ENCODE peak calls at places on chromosomes 13 and 19, in ten cellular contexts. Z is stomach, S is SK-N-SH, T is prostate gland, H is sigmoid colon, G is GM23338, E is HepG2, R is breast epithelium, X is upper lobe of left lung, C is transverse colon. L is an unnamed sample.

GRCh38 chr19:50565984-50566903 is 2.0 kb downstream of the LRRC4B start:
- DNase-seq in Z (no peak), S (no peak), T (no peak), H (no peak), G (peak; percentile 85), E (no peak), R (no peak), X (peak; percentile 53), C (no peak), L (no peak)

GRCh38 chr19:47330466-47330869 is 1.5 kb upstream of the C5AR2 start:
- DNase-seq in Z (no peak), S (no peak), T (no peak), H (no peak), G (no peak), E (no peak), R (no peak), X (no peak), C (no peak), L (no peak)

GRCh38 chr19:1936916-1937610 is 3.9 kb upstream of the CSNK1G2 start:
- DNase-seq in Z (no peak), S (no peak), T (no peak), H (no peak), G (no peak), E (no peak), R (no peak), X (peak; percentile 81), C (no peak), L (no peak)

GRCh38 chr19:45404557-45405434 is at the start of gene PPP1R13L:
- DNase-seq in Z (peak; percentile 92), S (peak; percentile 92), T (peak; percentile 96), H (peak; percentile 92), G (peak; percentile 97), E (peak; percentile 76), R (peak; percentile 96), X (peak; percentile 92), C (peak; percentile 94), L (no peak)

GRCh38 chr13:84031120-84031519 is 148.8 kb upstream of the SLITRK1 start:
- DNase-seq in Z (no peak), S (no peak), T (no peak), H (no peak), G (no peak), E (no peak), R (no peak), X (no peak), C (no peak), L (no peak)

GRCh38 chr19:17405250-17406038 is at the start of gene BST2:
- DNase-seq in Z (peak; percentile 64), S (peak; percentile 39), T (peak; percentile 40), H (peak; percentile 87), G (peak; percentile 78), E (peak; percentile 93), R (peak; percentile 64), X (peak; percentile 56), C (peak; percentile 51), L (no peak)

GRCh38 chr13:77026255-77026782 is 640 bp downstream of the FBXL3 start:
- DNase-seq in Z (peak; percentile 89), S (peak; percentile 83), T (peak; percentile 83), H (peak; percentile 90), G (peak; percentile 63), E (peak; percentile 63), R (peak; percentile 69), X (peak; percentile 95), C (peak; percentile 94), L (peak; percentile 94)

GRCh38 chr13:42760949-42761348 is 20.4 kb upstream of the FAM216B start:
- DNase-seq in Z (no peak), S (no peak), T (no peak), H (no peak), G (no peak), E (no peak), R (no peak), X (no peak), C (no peak), L (no peak)

GRCh38 chr19:55586976-55587668 is 6.5 kb upstream of the ZNF579 start:
- DNase-seq in Z (peak; percentile 99), S (peak; percentile 97), T (peak; percentile 93), H (peak; percentile 96), G (peak; percentile 98), E (peak; percentile 93), R (peak; percentile 95), X (peak; percentile 99), C (peak; percentile 96), L (peak; percentile 96)

DNA sequence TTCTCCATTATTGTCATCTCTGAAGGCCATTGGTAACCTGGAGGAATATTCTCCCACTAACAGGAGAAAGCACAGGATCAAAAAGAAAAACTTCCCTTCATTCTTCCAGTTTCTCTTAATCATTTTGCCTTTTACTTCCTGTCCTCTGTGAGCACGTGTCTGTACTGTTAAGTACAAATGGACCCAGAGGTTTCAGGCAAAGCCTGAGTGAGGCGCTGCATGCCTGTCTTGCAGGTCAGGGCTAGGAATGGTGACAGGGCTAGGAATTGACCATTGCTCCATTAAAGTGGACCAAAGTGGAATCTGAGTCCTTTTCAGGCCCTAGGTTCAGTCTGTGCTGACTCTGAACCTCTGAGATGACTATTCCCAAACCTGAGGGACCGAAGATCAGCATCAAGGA is 326.7 kb downstream of the SHISA2 start:
- DNase-seq in Z (no peak), S (no peak), T (no peak), H (no peak), G (no peak), E (no peak), R (no peak), X (no peak), C (no peak), L (no peak)
- H3K27ac ChIP-seq in Z (no peak overlapping the region), S (no peak overlapping the region), T (no peak overlapping the region), H (no peak overlapping the region), G (no peak overlapping the region), E (no peak overlapping the region), R (no peak overlapping the region), X (no peak overlapping the region), C (no peak overlapping the region), L (no peak overlapping the region)

GRCh38 chr19:57552432-57552831 is 7.2 kb downstream of the ZNF550 start:
- DNase-seq in Z (no peak), S (no peak), T (no peak), H (no peak), G (peak; percentile 21), E (no peak), R (no peak), X (no peak), C (no peak), L (no peak)
- TF ChIP-seq POLR2AphosphoS5 in Z (no peak), S (no peak), T (no peak), H (no peak), G (no peak), E (no peak), R (no peak), X (no peak), C (no peak), L (no peak)

GRCh38 chr19:15253076-15253475 is 20.8 kb upstream of the EPHX3 start:
- DNase-seq in Z (no peak), S (no peak), T (no peak), H (no peak), G (no peak), E (no peak), R (no peak), X (no peak), C (no peak), L (no peak)
- H3K27ac ChIP-seq in Z (peak overlapping the region; percentile 87), S (peak overlapping the region; percentile 97), T (peak overlapping the region; percentile 73), H (peak overlapping the region; percentile 86), G (no peak overlapping the region), E (no peak overlapping the region), R (no peak overlapping the region), X (peak overlapping the region; percentile 90), C (peak overlapping the region; percentile 82), L (peak overlapping the region; percentile 83)

GRCh38 chr19:38849147-38849745 is 540 bp downstream of the HNRNPL start:
- DNase-seq in Z (peak; percentile 97), S (peak; percentile 97), T (peak; percentile 93), H (peak; percentile 99), G (peak; percentile 94), E (peak; percentile 88), R (peak; percentile 93), X (peak; percentile 100), C (peak; percentile 98), L (peak; percentile 99)
- TF ChIP-seq POLR2AphosphoS5 in Z (peak; percentile 75), S (no peak), T (peak; percentile 85), H (peak; percentile 73), G (no peak), E (peak; percentile 51), R (no peak), X (no peak), C (peak; percentile 25), L (peak; percentile 86)

GRCh38 chr13:113407103-113407530 is 43.2 kb upstream of the GRTP1 start:
- DNase-seq in Z (no peak), S (no peak), T (no peak), H (peak; percentile 49), G (no peak), E (no peak), R (no peak), X (peak; percentile 68), C (no peak), L (no peak)
- H3K27ac ChIP-seq in Z (no peak overlapping the region), S (no peak overlapping the region), T (no peak overlapping the region), H (no peak overlapping the region), G (no peak overlapping the region), E (no peak overlapping the region), R (no peak overlapping the region), X (no peak overlapping the region), C (no peak overlapping the region), L (no peak overlapping the region)

GRCh38 chr13:70362820-70363219 is 254.6 kb upstream of the KLHL1 start:
- DNase-seq in Z (no peak), S (no peak), T (no peak), H (no peak), G (no peak), E (no peak), R (no peak), X (no peak), C (no peak), L (no peak)
- TF ChIP-seq POLR2AphosphoS5 in Z (no peak), S (no peak), T (no peak), H (no peak), G (no peak), E (no peak), R (no peak), X (no peak), C (no peak), L (no peak)

GRCh38 chr13:72728290-72728605 is 525 bp downstream of the BORA start:
- DNase-seq in Z (no peak), S (no peak), T (no peak), H (no peak), G (no peak), E (no peak), R (no peak), X (no peak), C (no peak), L (no peak)
- H3K27ac ChIP-seq in Z (peak overlapping the region; percentile 81), S (peak overlapping the region; percentile 21), T (no peak overlapping the region), H (peak overlapping the region; percentile 76), G (no peak overlapping the region), E (peak overlapping the region; percentile 83), R (peak overlapping the region; percentile 40), X (peak overlapping the region; percentile 59), C (peak overlapping the region; percentile 82), L (peak overlapping the region; percentile 55)

L was measured in esophagus muscularis mucosa.